ENCODE peak calls at places on chromosomes 7 and 10, in nine cellular contexts. W, N, T, E, B, F, I, J and V are unnamed samples.

GRCh38 chr7:155568961-155569360 is 22.6 kb upstream of the CNPY1 start:
- DNase-seq in W (no peak), N (no peak), T (no peak), E (peak; percentile 63), B (no peak), F (no peak), I (no peak), J (no peak), V (no peak)

GRCh38 chr7:136956232-136956631 is 87.8 kb downstream of the CHRM2 start:
- DNase-seq in W (no peak), N (peak; percentile 87), T (no peak), E (no peak), B (no peak), F (no peak), I (no peak), J (no peak), V (no peak)

GRCh38 chr10:69446650-69447151 is 4.6 kb upstream of the TSPAN15 start:
- DNase-seq in W (peak; percentile 96), N (peak; percentile 74), T (no peak), E (no peak), B (peak; percentile 63), F (no peak), I (no peak), J (no peak), V (no peak)

GRCh38 chr10:108360187-108360586 is 1195.7 kb upstream of the SORCS1 start:
- DNase-seq in W (no peak), N (peak; percentile 2), T (no peak), E (no peak), B (no peak), F (no peak), I (no peak), J (no peak), V (no peak)

GRCh38 chr10:5305374-5305773 is 59.4 kb upstream of the UCN3 start:
- DNase-seq in W (no peak), N (no peak), T (no peak), E (no peak), B (no peak), F (no peak), I (no peak), J (no peak), V (no peak)

GRCh38 chr7:74275401-74275881 is 13.8 kb upstream of the CLIP2 start:
- DNase-seq in W (peak; percentile 62), N (no peak), T (no peak), E (no peak), B (no peak), F (no peak), I (no peak), J (no peak), V (no peak)

GRCh38 chr7:127928852-127929251 is 102.4 kb downstream of the LRRC4 start:
- DNase-seq in W (no peak), N (no peak), T (no peak), E (no peak), B (no peak), F (no peak), I (no peak), J (no peak), V (no peak)

GRCh38 chr10:48494073-48494472 is 110.8 kb downstream of the ARHGAP22 start:
- DNase-seq in W (no peak), N (no peak), T (no peak), E (no peak), B (no peak), F (no peak), I (no peak), J (no peak), V (peak; percentile 23)

GRCh38 chr7:33928986-33929385 is 23.6 kb downstream of the BMPER start:
- DNase-seq in W (no peak), N (no peak), T (no peak), E (no peak), B (no peak), F (no peak), I (no peak), J (no peak), V (no peak)

GRCh38 chr10:71306951-71307350 is 12.1 kb upstream of the SLC29A3 start:
- DNase-seq in W (no peak), N (no peak), T (no peak), E (no peak), B (no peak), F (no peak), I (no peak), J (no peak), V (no peak)

GRCh38 chr7:141288626-141289025 is 214.8 kb downstream of the TMEM178B start:
- DNase-seq in W (no peak), N (no peak), T (no peak), E (no peak), B (no peak), F (no peak), I (no peak), J (no peak), V (no peak)

GRCh38 chr10:126639084-126639483 is 31.4 kb downstream of the C10orf90 start:
- DNase-seq in W (no peak), N (no peak), T (no peak), E (no peak), B (no peak), F (no peak), I (no peak), J (no peak), V (no peak)

GRCh38 chr7:34727464-34727995 is 69.5 kb downstream of the NPSR1 start:
- DNase-seq in W (no peak), N (no peak), T (no peak), E (no peak), B (no peak), F (no peak), I (no peak), J (no peak), V (no peak)

DNA sequence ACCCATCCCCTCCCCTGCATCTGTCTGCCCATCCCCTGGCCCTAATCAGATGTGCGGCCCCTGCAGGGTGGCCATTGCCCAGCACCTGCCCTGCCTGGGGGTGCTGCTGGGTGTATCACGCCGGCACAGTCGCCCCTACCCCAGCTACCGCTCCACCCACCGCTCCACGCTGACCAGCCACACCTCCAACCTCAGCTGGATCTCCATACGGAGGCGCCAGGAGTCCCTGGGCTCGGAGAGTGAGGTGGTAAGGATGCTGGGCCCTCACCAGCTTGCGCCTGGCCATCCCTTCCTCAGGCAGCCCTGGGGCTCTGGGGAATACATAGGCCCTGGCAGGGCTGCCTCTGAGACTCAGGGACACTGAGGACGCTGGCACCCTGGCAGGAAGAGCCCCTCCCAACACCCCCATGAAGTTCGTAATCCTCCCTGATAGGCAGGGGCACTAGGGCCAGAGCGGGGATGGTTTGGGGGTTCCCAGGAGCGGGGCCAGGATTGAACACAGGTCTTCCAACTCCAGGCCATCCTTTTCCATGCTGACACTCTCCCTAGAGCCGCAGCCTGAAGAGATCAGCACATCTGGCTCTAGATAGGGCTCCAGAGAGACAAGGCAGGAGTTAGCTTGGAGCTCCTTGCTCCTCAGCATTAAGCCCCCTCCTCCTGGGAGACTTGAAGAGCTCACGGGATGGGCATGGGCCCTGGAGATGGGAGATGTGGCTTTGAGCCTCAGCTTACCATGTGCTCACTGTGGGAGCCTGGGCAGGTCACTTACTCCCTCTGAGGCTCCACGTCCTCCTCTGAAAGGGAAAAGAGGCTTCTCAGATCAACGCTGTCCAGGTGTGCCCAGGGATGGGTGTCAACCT is 5.9 kb upstream of the LDB3 start:
- DNase-seq in W (no peak), N (no peak), T (peak; percentile 9), E (peak; percentile 66), B (no peak), F (no peak), I (no peak), J (no peak), V (no peak)
- TF ChIP-seq POLR2A in W (no peak), N (no peak), T (no peak), E (no peak), B (no peak), F (no peak), I (no peak), J (no peak), V (no peak)

DNA sequence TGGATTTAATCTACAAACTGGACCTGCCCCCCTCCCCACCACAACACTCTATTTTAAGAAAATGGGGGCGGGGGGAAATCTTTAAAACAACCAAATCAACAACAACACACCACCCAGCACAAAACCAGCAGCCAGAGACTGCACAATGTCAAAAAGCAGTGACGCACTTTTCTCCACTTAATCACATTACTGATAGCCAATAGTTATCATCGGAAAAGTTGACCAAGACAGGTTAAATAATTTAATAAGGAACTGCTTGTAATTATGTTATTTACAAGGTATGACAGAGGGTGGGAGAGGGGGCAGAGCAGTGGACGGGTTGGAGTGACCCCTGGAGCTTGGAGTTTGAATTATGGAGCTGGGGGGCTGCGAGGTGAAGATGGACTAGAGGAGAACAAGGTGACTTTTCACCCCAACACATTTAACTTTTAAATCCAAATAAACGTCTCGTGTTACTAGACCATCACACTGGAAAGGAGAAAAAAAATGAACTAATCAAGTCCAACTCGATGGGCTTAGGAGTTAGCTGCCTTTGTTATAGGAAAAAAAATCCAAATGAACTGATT is 2.7 kb downstream of the EBF3 start:
- DNase-seq in W (no peak), N (no peak), T (no peak), E (no peak), B (no peak), F (no peak), I (no peak), J (no peak), V (no peak)
- TF ChIP-seq CTCF in W (no peak), N (no peak), T (no peak), E (no peak), B (no peak), F (no peak), I (no peak), J (no peak), V (no peak)

GRCh38 chr7:149144996-149145850 is 2.0 kb upstream of the ZNF398 start:
- DNase-seq in W (no peak), N (no peak), T (no peak), E (no peak), B (peak; percentile 74), F (no peak), I (peak; percentile 49), J (no peak), V (no peak)

GRCh38 chr7:149136118-149136517 is 10.0 kb upstream of the ZNF425 start:
- DNase-seq in W (no peak), N (no peak), T (no peak), E (no peak), B (no peak), F (no peak), I (no peak), J (no peak), V (no peak)

GRCh38 chr7:149141893-149142292 is 5.4 kb upstream of the ZNF398 start:
- DNase-seq in W (no peak), N (no peak), T (no peak), E (no peak), B (no peak), F (no peak), I (no peak), J (no peak), V (no peak)

DNA sequence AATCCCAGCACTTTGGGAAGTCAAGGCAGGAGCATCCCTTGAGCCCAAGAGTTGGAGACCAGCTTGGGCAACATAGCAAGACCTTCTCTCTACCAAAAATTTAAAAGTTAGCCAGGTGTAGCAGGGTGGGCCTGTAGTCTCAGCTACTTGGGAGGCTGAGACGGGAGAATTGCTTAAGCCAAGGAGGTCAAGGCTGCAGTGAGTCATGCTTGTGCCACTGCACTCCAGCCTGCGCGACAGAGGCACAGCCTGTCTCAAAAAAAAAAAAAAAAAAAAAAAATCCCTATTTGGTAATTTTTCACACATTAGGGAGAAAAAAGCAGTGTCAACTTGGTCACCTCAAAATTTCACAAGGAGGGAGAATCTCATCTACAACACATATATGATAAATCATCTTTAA is 6.5 kb upstream of the ZNF398 start:
- DNase-seq in W (peak; percentile 18), N (peak; percentile 22), T (no peak), E (no peak), B (no peak), F (no peak), I (no peak), J (no peak), V (no peak)
- TF ChIP-seq POLR2A in W (no peak), N (no peak), T (no peak), E (no peak), B (no peak), F (no peak), I (no peak), J (no peak), V (no peak)

GRCh38 chr10:98748298-98748697 is 301.6 kb upstream of the HPS1 start:
- DNase-seq in W (peak; percentile 40), N (peak; percentile 38), T (no peak), E (no peak), B (peak; percentile 37), F (no peak), I (no peak), J (no peak), V (no peak)
- TF ChIP-seq CTCF in W (no peak), N (peak; percentile 42), T (peak; percentile 45), E (no peak), B (peak; percentile 59), F (no peak), I (no peak), J (no peak), V (no peak)